ENCODE peak calls at places on chromosomes 11 and 22, in six cellular contexts. R is stomach, K is PC-9, V is mammary epithelial cell, N is nephron progenitor cell, Z is mesothelial cell of epicardium. Q is an unnamed sample.

GRCh38 chr22:30872282-30873041 is 96.1 kb downstream of the MORC2 start:
- DNase-seq in R (no peak), K (no peak), V (no peak), N (no peak), Z (peak), Q (peak)

GRCh38 chr11:15761235-15761634 is 595.1 kb downstream of the SOX6 start:
- DNase-seq in R (no peak), K (no peak), V (no peak), N (no peak), Z (no peak), Q (no peak)

GRCh38 chr22:45268958-45269844 is 15.5 kb upstream of the UPK3A start:
- DNase-seq in R (peak), K (peak), V (peak), N (peak), Z (peak), Q (peak)

GRCh38 chr22:38788417-38788816 is 5.5 kb downstream of the DNAL4 start:
- DNase-seq in R (peak), K (no peak), V (peak), N (no peak), Z (no peak), Q (no peak)

GRCh38 chr11:78688460-78688859 is 113.8 kb upstream of the NARS2 start:
- DNase-seq in R (no peak), K (no peak), V (peak), N (no peak), Z (no peak), Q (no peak)

GRCh38 chr11:118436639-118437045 is 350 bp downstream of the KMT2A start:
- DNase-seq in R (no peak), K (no peak), V (no peak), N (peak), Z (no peak), Q (no peak)

GRCh38 chr22:20094158-20094807 is 14.2 kb downstream of the DGCR8 start:
- DNase-seq in R (no peak), K (no peak), V (no peak), N (no peak), Z (no peak), Q (no peak)

GRCh38 chr22:46148336-46148735 is 2.0 kb upstream of the PPARA start:
- DNase-seq in R (no peak), K (no peak), V (no peak), N (no peak), Z (no peak), Q (no peak)

GRCh38 chr11:22666700-22667439 is 459 bp downstream of the GAS2 start:
- DNase-seq in R (peak), K (peak), V (no peak), N (peak), Z (peak), Q (peak)

GRCh38 chr11:22669368-22669767 is 3.0 kb downstream of the GAS2 start:
- DNase-seq in R (no peak), K (no peak), V (no peak), N (no peak), Z (no peak), Q (no peak)

GRCh38 chr11:22671751-22672150 is 5.3 kb downstream of the GAS2 start:
- DNase-seq in R (no peak), K (no peak), V (no peak), N (no peak), Z (no peak), Q (no peak)

GRCh38 chr11:22668005-22668796 is 1.8 kb downstream of the GAS2 start:
- DNase-seq in R (no peak), K (no peak), V (no peak), N (no peak), Z (no peak), Q (no peak)

GRCh38 chr11:22670803-22671202 is 4.4 kb downstream of the GAS2 start:
- DNase-seq in R (no peak), K (no peak), V (peak), N (no peak), Z (no peak), Q (no peak)
- TF ChIP-seq CTCF in R (no peak), K (peak), V (peak), N (peak), Z (peak), Q (peak)

DNA sequence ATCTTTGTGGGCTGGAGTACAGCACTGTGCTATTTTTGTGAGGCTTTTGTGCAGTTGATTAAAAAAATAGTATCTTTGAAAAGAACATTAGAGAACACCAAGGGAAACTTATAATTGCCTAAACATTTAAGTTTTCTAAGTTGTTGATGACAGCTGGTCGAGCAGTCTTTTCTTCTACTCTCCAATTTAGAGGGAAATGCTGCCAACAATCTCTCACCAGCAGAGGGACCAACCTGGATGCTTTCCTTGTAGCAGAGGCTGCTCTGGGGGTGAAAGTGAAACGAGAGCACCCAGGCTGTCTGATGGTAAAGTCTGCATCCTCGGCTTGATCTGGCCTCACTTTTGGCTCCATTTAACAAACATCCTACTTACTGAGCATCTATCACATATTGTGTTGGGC is 1286.5 kb upstream of the TENM4 start:
- DNase-seq in R (no peak), K (no peak), V (no peak), N (peak), Z (no peak), Q (no peak)
- TF ChIP-seq CTCF in R (no peak), K (peak), V (peak), N (no peak), Z (no peak), Q (peak)

GRCh38 chr11:87076874-87077429 is 39.2 kb downstream of the TMEM135 start:
- DNase-seq in R (no peak), K (no peak), V (no peak), N (no peak), Z (no peak), Q (no peak)

GRCh38 chr11:87072787-87073186 is 35.1 kb downstream of the TMEM135 start:
- DNase-seq in R (no peak), K (no peak), V (no peak), N (no peak), Z (no peak), Q (no peak)

GRCh38 chr11:87081358-87081757 is 43.6 kb downstream of the TMEM135 start:
- DNase-seq in R (no peak), K (no peak), V (no peak), N (no peak), Z (no peak), Q (no peak)

GRCh38 chr11:87076260-87076783 is 38.6 kb downstream of the TMEM135 start:
- DNase-seq in R (no peak), K (no peak), V (no peak), N (no peak), Z (no peak), Q (no peak)
- TF ChIP-seq CTCF in R (no peak), K (no peak), V (no peak), N (no peak), Z (no peak), Q (no peak)

DNA sequence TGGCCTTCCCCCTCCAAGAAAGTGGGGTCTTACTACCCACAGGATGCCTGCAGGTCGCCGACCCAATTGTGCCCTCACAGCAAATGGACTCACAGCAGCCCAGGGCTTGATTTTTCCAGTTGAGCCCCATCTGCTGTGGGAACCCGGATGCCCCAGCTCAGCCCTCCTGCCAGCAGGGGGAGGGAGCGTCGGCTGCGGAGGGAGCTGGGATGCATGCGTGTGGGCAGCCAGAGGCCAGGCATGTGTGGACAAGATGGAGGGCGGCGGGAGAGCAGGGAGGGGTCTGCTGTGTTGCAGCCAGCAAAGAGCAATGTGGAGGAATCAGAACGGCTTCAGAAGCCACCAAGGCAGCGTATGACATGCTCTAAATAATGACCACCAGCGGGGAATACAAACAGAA is 41.0 kb upstream of the EIF3D start:
- DNase-seq in R (no peak), K (no peak), V (peak), N (peak), Z (no peak), Q (no peak)
- TF ChIP-seq CTCF in R (no peak), K (no peak), V (peak), N (no peak), Z (no peak), Q (peak)

DNA sequence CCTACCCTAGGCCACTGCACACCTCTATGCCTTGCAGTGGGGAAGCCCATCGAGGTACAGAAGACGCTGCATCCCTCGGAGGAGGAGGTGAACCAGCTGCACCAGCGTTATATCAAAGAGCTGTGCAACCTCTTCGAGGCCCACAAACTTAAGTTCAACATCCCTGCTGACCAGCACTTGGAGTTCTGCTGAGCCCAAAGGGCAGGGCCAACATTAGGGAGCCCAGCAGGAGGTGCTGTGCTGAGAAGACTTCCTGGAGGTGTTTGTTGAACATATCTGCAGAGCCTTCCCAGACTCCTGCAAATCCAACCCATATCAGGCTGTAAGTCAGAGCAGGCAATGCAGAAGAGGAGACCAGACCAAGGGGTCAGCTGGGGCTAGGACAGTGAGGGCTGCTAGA is 13.5 kb downstream of the MOGAT2 start:
- DNase-seq in R (peak), K (no peak), V (no peak), N (no peak), Z (no peak), Q (no peak)
- TF ChIP-seq CTCF in R (no peak), K (no peak), V (no peak), N (no peak), Z (no peak), Q (no peak)

GRCh38 chr22:50701076-50701419 is 28.4 kb downstream of the SHANK3 start:
- DNase-seq in R (no peak), K (no peak), V (no peak), N (no peak), Z (peak), Q (no peak)

GRCh38 chr22:50700387-50701075 is 27.9 kb downstream of the SHANK3 start:
- DNase-seq in R (no peak), K (no peak), V (no peak), N (no peak), Z (peak), Q (no peak)

GRCh38 chr22:50698546-50698945 is 25.9 kb downstream of the SHANK3 start:
- DNase-seq in R (no peak), K (no peak), V (no peak), N (no peak), Z (peak), Q (no peak)

GRCh38 chr22:50699001-50699753 is 26.6 kb downstream of the SHANK3 start:
- DNase-seq in R (no peak), K (no peak), V (no peak), N (no peak), Z (peak), Q (no peak)

DNA sequence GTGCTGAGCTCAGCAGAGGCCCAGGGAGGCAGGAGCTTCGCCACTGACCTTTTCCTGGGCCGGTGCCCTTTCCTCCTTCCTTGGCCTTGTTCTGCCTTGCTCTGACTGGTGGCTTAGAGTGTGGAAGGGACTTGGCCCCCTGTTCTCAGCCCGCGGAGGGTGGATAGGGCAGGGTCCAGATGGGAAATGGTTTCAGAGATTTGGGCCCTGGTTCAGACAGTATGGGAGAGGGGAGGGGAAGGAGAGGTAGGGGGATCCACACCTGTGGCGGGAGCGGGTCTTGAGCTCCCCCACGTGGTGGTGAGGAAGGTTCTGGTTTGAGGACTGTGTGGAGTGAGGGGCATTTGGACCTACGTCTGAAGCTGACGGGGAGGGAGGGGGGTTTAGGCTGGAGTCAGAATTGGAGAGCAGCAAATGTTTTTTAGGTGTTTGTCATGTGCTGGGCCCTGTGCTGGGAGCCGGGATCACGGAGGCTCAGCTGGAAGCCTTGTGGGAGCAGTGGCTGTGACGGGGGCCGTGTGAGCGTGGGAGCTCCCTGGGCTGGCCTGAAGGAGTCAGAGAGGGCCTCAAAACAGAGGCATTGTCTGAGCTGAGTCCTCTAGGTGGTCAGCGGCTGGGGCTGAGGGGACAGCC is 27.2 kb downstream of the SHANK3 start:
- DNase-seq in R (no peak), K (no peak), V (no peak), N (no peak), Z (peak), Q (no peak)
- TF ChIP-seq CTCF in R (no peak), K (no peak), V (no peak), N (peak), Z (no peak), Q (peak)

GRCh38 chr22:49433717-49434611 is 393.7 kb downstream of the BRD1 start:
- DNase-seq in R (no peak), K (peak), V (no peak), N (no peak), Z (no peak), Q (peak)
- TF ChIP-seq CTCF in R (no peak), K (peak), V (no peak), N (no peak), Z (no peak), Q (peak)

GRCh38 chr11:117426941-117427340 is 99.3 kb downstream of the CEP164 start:
- DNase-seq in R (no peak), K (no peak), V (no peak), N (no peak), Z (no peak), Q (no peak)

GRCh38 chr11:117424781-117425180 is 97.1 kb downstream of the CEP164 start:
- DNase-seq in R (no peak), K (no peak), V (no peak), N (no peak), Z (no peak), Q (no peak)

GRCh38 chr11:117425679-117426296 is 98.1 kb downstream of the CEP164 start:
- DNase-seq in R (no peak), K (no peak), V (no peak), N (no peak), Z (no peak), Q (no peak)

GRCh38 chr11:117427356-117427874 is 99.8 kb downstream of the CEP164 start:
- DNase-seq in R (no peak), K (no peak), V (no peak), N (no peak), Z (no peak), Q (no peak)

DNA sequence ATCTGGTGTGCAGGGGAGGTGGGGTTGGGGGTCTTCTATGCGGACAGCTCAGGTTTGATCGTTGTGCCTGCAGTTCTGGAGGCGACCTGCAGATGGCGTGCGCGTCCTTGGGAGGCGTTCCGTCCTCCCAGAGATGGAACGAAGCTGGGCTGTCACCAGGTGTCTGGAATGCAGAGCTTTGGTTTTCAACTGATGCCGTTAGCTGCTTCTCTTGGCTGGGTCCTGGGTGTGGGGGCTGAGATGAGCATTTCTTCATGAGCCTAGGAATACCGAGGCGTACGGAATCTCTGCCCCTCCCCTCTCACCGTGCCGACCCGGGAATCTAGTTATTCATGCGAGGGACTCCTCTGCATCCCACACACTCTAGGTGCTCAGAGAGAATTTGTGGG is 98.6 kb downstream of the CEP164 start:
- DNase-seq in R (peak), K (peak), V (peak), N (peak), Z (peak), Q (peak)
- TF ChIP-seq CTCF in R (peak), K (peak), V (peak), N (peak), Z (peak), Q (peak)

GRCh38 chr11:115712296-115712695 is 208.1 kb upstream of the CADM1 start:
- DNase-seq in R (no peak), K (no peak), V (peak), N (no peak), Z (no peak), Q (no peak)

GRCh38 chr11:115706735-115707134 is 202.5 kb upstream of the CADM1 start:
- DNase-seq in R (no peak), K (no peak), V (no peak), N (no peak), Z (no peak), Q (no peak)

GRCh38 chr11:115711021-115711420 is 206.8 kb upstream of the CADM1 start:
- DNase-seq in R (no peak), K (no peak), V (no peak), N (no peak), Z (no peak), Q (no peak)

GRCh38 chr11:115709297-115709696 is 205.1 kb upstream of the CADM1 start:
- DNase-seq in R (no peak), K (no peak), V (no peak), N (no peak), Z (no peak), Q (no peak)

GRCh38 chr11:115707180-115707905 is 203.1 kb upstream of the CADM1 start:
- DNase-seq in R (no peak), K (no peak), V (no peak), N (no peak), Z (no peak), Q (no peak)
- TF ChIP-seq CTCF in R (no peak), K (no peak), V (no peak), N (no peak), Z (no peak), Q (no peak)

Q was measured in type B pancreatic cell.